ENCODE peak calls at places on chromosomes 16 and 17, in eight cellular contexts. B, U, L, Z, R, Y, A and N are unnamed samples.

GRCh38 chr17:62140836-62141235 is 75.8 kb upstream of the MED13 start:
- DNase-seq in B (no peak), U (peak), L (no peak), Z (no peak), R (no peak), Y (no peak), A (no peak), N (peak)

GRCh38 chr17:58334661-58335060 is 6.1 kb upstream of the TSPOAP1 start:
- DNase-seq in B (peak), U (no peak), L (no peak), Z (no peak), R (no peak), Y (no peak), A (no peak), N (no peak)

GRCh38 chr17:1480747-1481465 is 11.6 kb downstream of the MYO1C start:
- DNase-seq in B (no peak), U (no peak), L (no peak), Z (no peak), R (no peak), Y (no peak), A (no peak), N (no peak)

GRCh38 chr16:86740817-86741799 is 162.8 kb downstream of the FOXL1 start:
- DNase-seq in B (no peak), U (peak), L (peak), Z (no peak), R (no peak), Y (peak), A (no peak), N (peak)

GRCh38 chr17:880871-881269 is 98.7 kb downstream of the NXN start:
- DNase-seq in B (no peak), U (no peak), L (no peak), Z (no peak), R (no peak), Y (no peak), A (no peak), N (no peak)

GRCh38 chr16:4327782-4328579 is 12.1 kb downstream of the GLIS2 start:
- DNase-seq in B (no peak), U (no peak), L (no peak), Z (no peak), R (no peak), Y (peak), A (peak), N (peak)

GRCh38 chr16:85524630-85525463 is 88.3 kb upstream of the GSE1 start:
- DNase-seq in B (no peak), U (peak), L (no peak), Z (no peak), R (peak), Y (peak), A (peak), N (peak)

GRCh38 chr16:67928561-67929364 is 2.9 kb downstream of the CTRL start:
- DNase-seq in B (peak), U (peak), L (peak), Z (no peak), R (peak), Y (peak), A (peak), N (peak)

GRCh38 chr16:56311208-56312027 is 113.9 kb downstream of the AMFR start:
- DNase-seq in B (no peak), U (no peak), L (no peak), Z (no peak), R (peak), Y (no peak), A (peak), N (no peak)

GRCh38 chr17:18379246-18380146 is 1.9 kb downstream of the EVPLL start:
- DNase-seq in B (no peak), U (no peak), L (no peak), Z (no peak), R (no peak), Y (no peak), A (no peak), N (no peak)

GRCh38 chr17:61594294-61594825 is 3.3 kb upstream of the NACA2 start:
- DNase-seq in B (no peak), U (no peak), L (no peak), Z (no peak), R (no peak), Y (no peak), A (no peak), N (peak)

GRCh38 chr16:84986102-84986501 is 25.2 kb downstream of the ZDHHC7 start:
- DNase-seq in B (no peak), U (no peak), L (no peak), Z (no peak), R (no peak), Y (no peak), A (no peak), N (no peak)

GRCh38 chr16:83393196-83393981 is 414.4 kb upstream of the HSBP1 start:
- DNase-seq in B (no peak), U (no peak), L (no peak), Z (no peak), R (no peak), Y (no peak), A (no peak), N (no peak)

GRCh38 chr17:17502741-17503565 is 6.8 kb upstream of the RASD1 start:
- DNase-seq in B (no peak), U (no peak), L (no peak), Z (no peak), R (no peak), Y (peak), A (no peak), N (no peak)

GRCh38 chr16:26963109-26963508 is 103.6 kb upstream of the C16orf82 start:
- DNase-seq in B (no peak), U (peak), L (no peak), Z (no peak), R (no peak), Y (no peak), A (no peak), N (peak)